ENCODE peak calls at places on chromosomes 4 and X, in four cellular contexts. One of them, this sample, is unnamed.

GRCh38 chrX:7261672-7262332 is 113.8 kb upstream of the PUDP start:
- DNase-seq in GM12878: peak; percentile 57
- DNase-seq in K562: no peak
- DNase-seq in H1: no peak
- DNase-seq in this sample: no peak

GRCh38 chr4:72119946-72120345 is 88.1 kb downstream of the NPFFR2 start:
- DNase-seq in GM12878: no peak
- DNase-seq in K562: no peak
- DNase-seq in H1: no peak
- DNase-seq in this sample: no peak

GRCh38 chr4:67104145-67104544 is 441.2 kb downstream of the CENPC start:
- DNase-seq in GM12878: no peak
- DNase-seq in K562: no peak
- DNase-seq in H1: no peak
- DNase-seq in this sample: no peak

GRCh38 chr4:137576437-137576836 is 44.1 kb upstream of the PCDH18 start:
- DNase-seq in GM12878: no peak
- DNase-seq in K562: no peak
- DNase-seq in H1: no peak
- DNase-seq in this sample: no peak

GRCh38 chr4:98522603-98523395 is 135.6 kb downstream of the TSPAN5 start:
- DNase-seq in GM12878: no peak
- DNase-seq in K562: no peak
- DNase-seq in H1: no peak
- DNase-seq in this sample: peak; percentile 35

GRCh38 chr4:23039813-23040212 is 347.1 kb downstream of the GBA3 start:
- DNase-seq in GM12878: no peak
- DNase-seq in K562: no peak
- DNase-seq in H1: no peak
- DNase-seq in this sample: no peak

GRCh38 chr4:185993328-185993973 is 75.5 kb upstream of the TLR3 start:
- DNase-seq in GM12878: no peak
- DNase-seq in K562: no peak
- DNase-seq in H1: no peak
- DNase-seq in this sample: no peak

GRCh38 chr4:156558365-156559025 is 413.1 kb downstream of the PDGFC start:
- DNase-seq in GM12878: no peak
- DNase-seq in K562: no peak
- DNase-seq in H1: no peak
- DNase-seq in this sample: no peak

GRCh38 chr4:114905017-114905416 is 208.4 kb downstream of the NDST4 start:
- DNase-seq in GM12878: no peak
- DNase-seq in K562: no peak
- DNase-seq in H1: no peak
- DNase-seq in this sample: no peak

GRCh38 chr4:184317234-184317918 is 99.7 kb upstream of the ENPP6 start:
- DNase-seq in GM12878: no peak
- DNase-seq in K562: no peak
- DNase-seq in H1: peak; percentile 29
- DNase-seq in this sample: no peak

GRCh38 chr4:118849867-118850812 is 14.2 kb upstream of the SEC24D start:
- DNase-seq in GM12878: no peak
- DNase-seq in K562: no peak
- DNase-seq in H1: no peak
- DNase-seq in this sample: no peak

GRCh38 chrX:153474718-153475117 is 4.3 kb upstream of the HAUS7 start:
- DNase-seq in GM12878: no peak
- DNase-seq in K562: peak; percentile 73
- DNase-seq in H1: no peak
- DNase-seq in this sample: no peak

GRCh38 chrX:111447298-111447697 is 35.3 kb upstream of the DCX start:
- DNase-seq in GM12878: no peak
- DNase-seq in K562: peak; percentile 11
- DNase-seq in H1: peak; percentile 53
- DNase-seq in this sample: peak; percentile 2

GRCh38 chrX:122418758-122419157 is 765.3 kb upstream of the GRIA3 start:
- DNase-seq in GM12878: no peak
- DNase-seq in K562: no peak
- DNase-seq in H1: no peak
- DNase-seq in this sample: no peak

GRCh38 chr4:137390141-137390540 is 142.2 kb downstream of the PCDH18 start:
- DNase-seq in GM12878: no peak
- DNase-seq in K562: no peak
- DNase-seq in H1: no peak
- DNase-seq in this sample: no peak

GRCh38 chr4:180675368-180675675 is 1567.9 kb upstream of the TENM3 start:
- DNase-seq in GM12878: no peak
- DNase-seq in K562: no peak
- DNase-seq in H1: no peak
- DNase-seq in this sample: no peak

GRCh38 chr4:97153042-97153441 is 990.2 kb downstream of the STPG2 start:
- DNase-seq in GM12878: no peak
- DNase-seq in K562: no peak
- DNase-seq in H1: no peak
- DNase-seq in this sample: peak; percentile 1

GRCh38 chrX:134026732-134027311 is 41.4 kb upstream of the GPC3 start:
- DNase-seq in GM12878: no peak
- DNase-seq in K562: peak; percentile 10
- DNase-seq in H1: peak; percentile 48
- DNase-seq in this sample: peak; percentile 84

DNA sequence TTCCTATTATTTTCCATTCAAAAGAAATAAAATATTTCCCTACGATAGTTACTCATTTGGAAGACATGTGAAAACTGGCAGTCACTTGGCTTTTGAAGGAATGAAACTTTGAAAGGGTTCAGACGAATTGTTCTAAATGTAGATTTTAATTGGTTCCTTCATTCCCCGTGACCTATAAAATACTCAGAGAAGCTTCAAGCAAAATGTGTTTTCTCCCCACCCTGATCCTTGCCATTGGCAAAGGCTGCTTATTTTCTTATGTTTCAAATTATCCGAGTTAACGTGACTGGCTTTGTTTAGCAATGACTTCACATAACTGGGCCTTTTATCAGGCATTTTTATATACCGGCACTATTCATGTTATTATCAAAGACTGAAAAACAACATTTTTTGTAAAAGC is 204.1 kb upstream of the NEIL3 start:
- DNase-seq in GM12878: no peak
- DNase-seq in K562: no peak
- DNase-seq in H1: no peak
- DNase-seq in this sample: no peak
- TF ChIP-seq CTCF in GM12878: no peak
- TF ChIP-seq CTCF in K562: no peak
- TF ChIP-seq CTCF in H1: no peak
- TF ChIP-seq CTCF in this sample: no peak

DNA sequence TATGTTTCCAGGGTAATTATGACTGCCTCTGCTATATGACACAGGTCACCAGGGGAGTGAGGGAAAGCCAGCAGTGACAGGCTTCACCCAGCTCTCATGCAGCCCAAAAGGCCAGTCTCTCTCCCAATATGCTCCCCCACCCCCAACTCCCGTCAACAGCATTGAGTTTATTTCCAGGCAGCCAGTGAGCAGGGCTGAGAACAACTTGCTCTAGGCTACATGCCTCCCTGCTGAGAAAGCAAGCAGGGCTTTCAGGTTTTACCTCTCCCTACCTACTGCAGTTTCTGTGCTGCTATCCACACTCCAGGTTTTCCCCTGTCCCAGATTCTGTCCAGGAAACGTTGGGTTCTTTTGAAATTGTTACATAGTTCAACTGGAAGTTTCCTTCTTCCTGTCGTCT is 291.4 kb downstream of the PABPC4L start:
- DNase-seq in GM12878: no peak
- DNase-seq in K562: no peak
- DNase-seq in H1: no peak
- DNase-seq in this sample: no peak
- TF ChIP-seq ZNF274 in GM12878: no peak
- TF ChIP-seq ZNF274 in K562: no peak
- TF ChIP-seq ZNF274 in H1: no peak
- TF ChIP-seq ZNF274 in this sample: no peak

GRCh38 chr4:4185528-4185927 is 41.2 kb downstream of the OTOP1 start:
- DNase-seq in GM12878: no peak
- DNase-seq in K562: no peak
- DNase-seq in H1: no peak
- DNase-seq in this sample: no peak
- TF ChIP-seq ATF2 in GM12878: no peak
- TF ChIP-seq ATF2 in K562: no peak
- TF ChIP-seq ATF2 in H1: no peak
- TF ChIP-seq ATF2 in this sample: no peak

DNA sequence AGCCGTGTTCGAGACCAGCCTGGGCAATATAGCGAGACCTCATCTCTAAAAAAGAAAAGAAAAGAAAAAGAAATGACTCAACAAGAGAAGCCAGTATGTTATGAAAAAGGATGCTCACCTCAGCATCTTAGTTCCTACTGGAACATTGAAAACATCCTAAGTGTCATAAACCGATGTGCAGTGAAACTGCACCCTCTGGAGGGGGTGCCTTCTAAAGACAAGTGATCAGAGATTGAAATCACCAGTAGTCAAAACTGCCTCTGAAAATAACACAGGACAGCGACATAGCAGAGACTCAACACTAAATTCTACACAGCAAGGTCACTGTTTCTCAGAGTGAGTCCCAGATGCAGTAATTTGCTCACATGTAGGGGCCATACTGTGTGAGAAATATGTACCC is 28.0 kb upstream of the ATP6AP2 start:
- DNase-seq in GM12878: no peak
- DNase-seq in K562: no peak
- DNase-seq in H1: no peak
- DNase-seq in this sample: no peak
- TF ChIP-seq CTCF in GM12878: peak; percentile 38
- TF ChIP-seq CTCF in K562: peak; percentile 49
- TF ChIP-seq CTCF in H1: no peak
- TF ChIP-seq CTCF in this sample: peak; percentile 46

GRCh38 chr4:6674500-6675149 is 19.1 kb upstream of the S100P start:
- DNase-seq in GM12878: peak; percentile 45
- DNase-seq in K562: peak; percentile 37
- DNase-seq in H1: no peak
- DNase-seq in this sample: peak; percentile 60
- TF ChIP-seq ZNF274 in GM12878: no peak
- TF ChIP-seq ZNF274 in K562: no peak
- TF ChIP-seq ZNF274 in H1: no peak
- TF ChIP-seq ZNF274 in this sample: no peak

DNA sequence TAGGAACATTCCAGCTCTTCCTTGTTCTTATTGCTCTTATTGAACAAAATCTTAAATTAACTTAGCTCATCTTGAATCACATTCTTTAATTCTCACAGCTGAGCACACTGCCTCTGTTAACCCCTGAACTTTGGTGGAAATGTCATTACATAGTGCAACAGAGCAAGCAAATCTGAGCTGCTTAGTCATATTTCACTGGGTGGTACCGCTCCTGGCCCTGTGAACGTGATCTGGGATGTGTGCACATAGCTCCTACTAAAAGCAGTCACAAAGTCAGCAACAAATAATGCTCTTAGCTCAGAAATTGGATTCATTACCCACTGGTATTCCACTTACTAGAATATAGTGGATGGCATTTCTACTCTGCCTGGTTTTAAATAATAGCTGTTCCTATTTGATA is 27.9 kb downstream of the ARHGEF6 start:
- DNase-seq in GM12878: no peak
- DNase-seq in K562: no peak
- DNase-seq in H1: no peak
- DNase-seq in this sample: no peak
- TF ChIP-seq ATF2 in GM12878: no peak
- TF ChIP-seq ATF2 in K562: no peak
- TF ChIP-seq ATF2 in H1: no peak
- TF ChIP-seq ATF2 in this sample: no peak

DNA sequence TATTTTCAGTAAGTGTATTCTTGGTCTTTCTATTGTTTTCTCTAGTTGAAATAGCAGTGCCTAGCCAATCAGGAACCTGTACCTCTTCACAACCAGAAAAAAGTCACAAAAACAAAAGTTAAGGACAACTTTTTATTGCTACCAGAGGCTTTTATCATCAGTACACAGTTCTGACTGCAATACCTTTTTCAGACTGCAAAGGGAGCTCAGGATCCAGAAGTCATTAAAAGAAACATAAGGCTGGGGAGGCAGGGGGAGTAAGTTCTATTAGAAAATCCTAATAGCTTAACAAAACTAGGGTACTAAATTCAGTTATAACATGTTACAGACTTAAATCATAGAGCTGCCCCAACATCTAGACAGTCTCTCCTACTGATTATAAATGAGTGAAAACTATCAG is 28.8 kb downstream of the CCNI start:
- DNase-seq in GM12878: no peak
- DNase-seq in K562: peak; percentile 42
- DNase-seq in H1: no peak
- DNase-seq in this sample: peak; percentile 10
- TF ChIP-seq CTCF in GM12878: peak; percentile 30
- TF ChIP-seq CTCF in K562: peak; percentile 34
- TF ChIP-seq CTCF in H1: no peak
- TF ChIP-seq CTCF in this sample: no peak

This sample was measured in HepG2.